ENCODE peak calls at places on chromosome 4, in four cellular contexts. U, D, F and H are unnamed samples.

GRCh38 chr4:4225915-4226605 is 669 bp downstream of the OTOP1 start:
- DNase-seq in D (no peak), U (no peak), F (no peak), H (no peak)

GRCh38 chr4:3819210-3819919 is 53.2 kb downstream of the ADRA2C start:
- DNase-seq in U (no peak), D (no peak), F (no peak), H (no peak)

GRCh38 chr4:127249066-127249766 is 383.5 kb upstream of the INTU start:
- DNase-seq in F (no peak), D (no peak), U (no peak), H (no peak)

GRCh38 chr4:89640620-89641366 is 196.2 kb downstream of the SNCA start:
- DNase-seq in D (no peak), U (peak; percentile 62), F (no peak), H (no peak)

GRCh38 chr4:242121-242848 is 63.0 kb downstream of the ZNF732 start:
- DNase-seq in D (peak; percentile 40), F (peak; percentile 77), U (peak; percentile 55), H (peak; percentile 90)

GRCh38 chr4:3599951-3600350 is 67.7 kb upstream of the LRPAP1 start:
- DNase-seq in F (no peak), D (no peak), U (peak; percentile 31), H (no peak)

GRCh38 chr4:138241281-138242075 is 671 bp downstream of the SLC7A11 start:
- DNase-seq in U (peak; percentile 43), F (no peak), D (no peak), H (no peak)

GRCh38 chr4:56737666-56738065 is 56.6 kb upstream of the HOPX start:
- DNase-seq in D (no peak), F (peak; percentile 33), U (no peak), H (no peak)

GRCh38 chr4:87073570-87074470 is 139.0 kb downstream of the AFF1 start:
- DNase-seq in U (no peak), F (no peak), D (peak; percentile 39), H (no peak)

GRCh38 chr4:80196259-80197131 is 808 bp upstream of the PRDM8 start:
- DNase-seq in F (no peak), D (no peak), U (no peak), H (no peak)

GRCh38 chr4:147749811-147750321 is 18.0 kb downstream of the ARHGAP10 start:
- DNase-seq in U (no peak), D (no peak), F (no peak), H (no peak)

GRCh38 chr4:94452476-94453300 is 946 bp downstream of the PDLIM5 start:
- DNase-seq in U (peak; percentile 88), D (peak; percentile 77), F (peak; percentile 90), H (peak; percentile 96)

GRCh38 chr4:185671041-185671440 is 135.7 kb upstream of the PDLIM3 start:
- DNase-seq in U (no peak), F (no peak), D (no peak), H (no peak)
- TF ChIP-seq POLR2A in U (no peak), F (no peak), D (no peak), H (no peak)

DNA sequence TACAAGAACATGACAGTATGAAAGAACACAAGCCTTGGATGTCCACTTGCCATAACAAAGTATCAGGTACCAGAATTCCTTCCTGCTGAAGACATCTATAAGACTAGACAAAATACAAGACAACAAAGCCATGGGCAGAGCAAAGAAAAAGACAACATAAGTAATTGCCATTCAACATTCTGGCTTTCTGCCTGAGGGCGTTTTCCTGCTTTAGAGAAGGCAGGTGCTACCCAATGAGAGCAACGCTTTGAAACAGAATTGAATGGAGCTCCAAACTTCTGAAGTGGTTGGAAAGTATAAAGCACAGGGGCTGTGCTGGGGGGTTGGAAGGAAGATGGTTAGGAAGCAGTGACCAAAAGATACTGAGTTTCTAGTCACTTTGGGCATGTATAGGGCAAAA is 30.1 kb downstream of the PDE5A start:
- DNase-seq in F (no peak), D (no peak), U (no peak), H (no peak)
- TF ChIP-seq CTCF in F (no peak), D (no peak), U (no peak), H (no peak)

GRCh38 chr4:1940566-1940965 is 68.2 kb downstream of the NELFA start:
- DNase-seq in D (no peak), U (no peak), F (no peak), H (no peak)
- H3K4me3 ChIP-seq in D (no peak overlapping the region), U (no peak overlapping the region), F (no peak overlapping the region), H (no peak overlapping the region)

GRCh38 chr4:25535278-25535677 is 120.4 kb upstream of the SLC34A2 start:
- DNase-seq in U (no peak), F (no peak), D (no peak), H (no peak)
- TF ChIP-seq POLR2A in U (no peak), F (no peak), D (no peak), H (no peak)

GRCh38 chr4:26021417-26022345 is 107.7 kb downstream of the SMIM20 start:
- DNase-seq in U (no peak), D (no peak), F (no peak), H (peak; percentile 53)
- TF ChIP-seq CTCF in U (no peak), D (no peak), F (no peak), H (no peak)

DNA sequence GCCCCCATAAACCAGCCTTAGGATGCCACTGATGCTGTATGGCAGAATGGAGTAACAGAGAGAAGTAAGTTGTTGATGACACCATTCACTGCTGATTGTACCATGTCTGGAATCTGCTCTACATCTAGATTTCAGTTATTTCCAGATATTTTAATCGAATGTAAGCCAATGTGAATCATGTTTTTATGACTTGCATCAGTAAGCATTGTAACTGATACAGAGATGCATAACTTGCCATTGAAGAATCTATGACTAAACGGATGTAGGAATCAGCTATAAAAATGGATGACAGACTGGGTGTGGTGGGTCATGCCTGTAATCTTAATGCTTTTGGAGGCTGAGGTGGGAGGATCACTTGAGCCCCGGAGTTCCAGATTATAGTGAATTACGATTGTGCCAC is 161.0 kb upstream of the GATB start:
- DNase-seq in F (no peak), D (no peak), U (no peak), H (no peak)
- H3K4me3 ChIP-seq in F (no peak overlapping the region), D (no peak overlapping the region), U (no peak overlapping the region), H (no peak overlapping the region)